ENCODE peak calls at places on chromosome 10, in eight cellular contexts. V is lower lobe of right lung, F is AG04450, Q is caudate nucleus, B is tibial nerve, P is ovary, T is A549, J is DND-41. K is an unnamed sample.

GRCh38 chr10:131778385-131778784 is 122.4 kb upstream of the PPP2R2D start:
- DNase-seq in J (no peak), F (no peak), Q (no peak), P (no peak), B (no peak), V (no peak), T (no peak), K (no peak)

GRCh38 chr10:45580781-45581496 is 91.6 kb downstream of the ZFAND4 start:
- DNase-seq in P (no peak), V (no peak), B (no peak), F (no peak), J (no peak), T (no peak), Q (no peak), K (no peak)

GRCh38 chr10:86851329-86852207 is 95.1 kb downstream of the BMPR1A start:
- DNase-seq in J (no peak), Q (no peak), T (no peak), F (peak), V (no peak), P (no peak), B (peak), K (no peak)

GRCh38 chr10:43377393-43377883 is 6.0 kb downstream of the FXYD4 start:
- DNase-seq in J (no peak), F (no peak), T (no peak), P (no peak), Q (no peak), B (no peak), V (peak), K (no peak)

GRCh38 chr10:53022663-53023088 is 250.1 kb upstream of the MBL2 start:
- DNase-seq in J (no peak), Q (no peak), P (no peak), F (no peak), V (no peak), T (no peak), B (no peak), K (no peak)

GRCh38 chr10:97640868-97641811 is 669 bp downstream of the PI4K2A start:
- DNase-seq in V (peak), Q (peak), J (peak), P (peak), B (no peak), T (no peak), F (peak), K (peak)

GRCh38 chr10:1454428-1454827 is 282.9 kb downstream of the ADARB2 start:
- DNase-seq in J (peak), T (no peak), Q (no peak), P (no peak), V (no peak), F (no peak), B (no peak), K (no peak)

GRCh38 chr10:59864141-59864962 is 42.0 kb downstream of the CCDC6 start:
- DNase-seq in P (no peak), Q (no peak), F (no peak), T (no peak), B (no peak), V (no peak), J (peak), K (no peak)

GRCh38 chr10:9605231-9605630 is 1412.4 kb upstream of the CELF2 start:
- DNase-seq in B (no peak), V (no peak), J (no peak), Q (no peak), T (no peak), P (no peak), F (no peak), K (no peak)

GRCh38 chr10:88592425-88592824 is 5.9 kb downstream of the LIPJ start:
- DNase-seq in T (no peak), B (no peak), P (no peak), J (no peak), Q (no peak), F (no peak), V (no peak), K (no peak)

DNA sequence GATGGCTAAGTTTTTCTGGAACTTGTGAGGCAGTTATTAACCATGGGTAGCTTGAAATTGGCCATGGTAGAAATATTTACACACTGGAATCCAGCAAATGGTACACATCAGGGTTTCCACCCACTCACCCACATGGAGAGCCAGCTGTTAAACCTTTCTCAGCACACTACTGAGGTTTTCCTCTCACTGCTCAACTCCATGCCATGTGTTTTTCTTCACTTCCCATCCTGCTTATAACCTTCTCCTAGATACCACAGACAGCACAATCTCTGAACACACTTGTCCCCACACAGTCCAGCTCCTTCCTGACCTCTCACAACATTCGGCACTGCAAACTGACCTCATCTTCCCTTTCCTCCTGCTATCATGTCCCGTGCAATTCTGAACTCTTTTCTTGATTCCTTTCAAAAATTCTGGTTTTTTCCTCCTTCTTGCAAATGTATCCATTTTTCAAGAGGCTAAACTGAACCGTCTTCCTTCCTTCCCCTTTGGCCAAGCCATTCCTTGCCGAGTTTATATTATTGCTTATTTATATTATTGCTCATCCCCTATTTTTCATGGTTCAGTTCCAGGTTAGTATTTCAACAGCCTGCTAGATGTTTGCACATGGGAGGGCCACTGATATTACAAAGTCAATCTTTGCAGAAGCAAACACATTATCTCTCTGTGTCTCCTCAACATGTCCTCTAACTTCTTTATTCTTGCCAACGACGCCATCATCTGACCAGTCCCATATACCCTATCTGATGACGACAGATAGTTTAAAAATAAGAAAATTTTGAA is 606.4 kb downstream of the SORCS1 start:
- DNase-seq in J (no peak), P (no peak), T (no peak), F (no peak), V (no peak), B (no peak), Q (no peak), K (no peak)
- H3K27ac ChIP-seq in J (no peak), P (no peak), T (no peak), F (peak), V (no peak), B (no peak), Q (no peak), K (no peak)

GRCh38 chr10:75782463-75783248 is 351.2 kb downstream of the LRMDA start:
- DNase-seq in T (no peak), F (no peak), P (no peak), B (no peak), V (no peak), J (no peak), Q (no peak), K (no peak)
- H3K27ac ChIP-seq in T (no peak), F (no peak), P (no peak), B (no peak), V (no peak), J (no peak), Q (no peak), K (no peak)

GRCh38 chr10:127921751-127922140 is 14.8 kb downstream of the PTPRE start:
- DNase-seq in V (no peak), Q (no peak), B (no peak), T (no peak), P (no peak), J (no peak), F (no peak), K (no peak)
- H3K27ac ChIP-seq in V (peak), Q (peak), B (peak), T (peak), P (no peak), J (no peak), F (no peak), K (peak)

GRCh38 chr10:7107287-7107686 is 303.5 kb downstream of the SFMBT2 start:
- DNase-seq in F (no peak), B (no peak), V (no peak), T (no peak), P (no peak), J (no peak), Q (no peak), K (no peak)
- H3K27ac ChIP-seq in F (peak), B (no peak), V (no peak), T (no peak), P (no peak), J (no peak), Q (no peak), K (no peak)

GRCh38 chr10:35495521-35496238 is 109.5 kb upstream of the GJD4 start:
- DNase-seq in B (no peak), Q (no peak), T (no peak), P (no peak), V (no peak), F (no peak), J (no peak), K (no peak)
- H3K27ac ChIP-seq in B (no peak), Q (peak), T (no peak), P (no peak), V (peak), F (no peak), J (no peak), K (no peak)

GRCh38 chr10:18325889-18326531 is 185.8 kb downstream of the CACNB2 start:
- DNase-seq in J (no peak), P (no peak), V (no peak), B (no peak), Q (no peak), F (no peak), T (no peak), K (no peak)
- H3K27ac ChIP-seq in J (no peak), P (no peak), V (no peak), B (no peak), Q (no peak), F (no peak), T (no peak), K (no peak)

DNA sequence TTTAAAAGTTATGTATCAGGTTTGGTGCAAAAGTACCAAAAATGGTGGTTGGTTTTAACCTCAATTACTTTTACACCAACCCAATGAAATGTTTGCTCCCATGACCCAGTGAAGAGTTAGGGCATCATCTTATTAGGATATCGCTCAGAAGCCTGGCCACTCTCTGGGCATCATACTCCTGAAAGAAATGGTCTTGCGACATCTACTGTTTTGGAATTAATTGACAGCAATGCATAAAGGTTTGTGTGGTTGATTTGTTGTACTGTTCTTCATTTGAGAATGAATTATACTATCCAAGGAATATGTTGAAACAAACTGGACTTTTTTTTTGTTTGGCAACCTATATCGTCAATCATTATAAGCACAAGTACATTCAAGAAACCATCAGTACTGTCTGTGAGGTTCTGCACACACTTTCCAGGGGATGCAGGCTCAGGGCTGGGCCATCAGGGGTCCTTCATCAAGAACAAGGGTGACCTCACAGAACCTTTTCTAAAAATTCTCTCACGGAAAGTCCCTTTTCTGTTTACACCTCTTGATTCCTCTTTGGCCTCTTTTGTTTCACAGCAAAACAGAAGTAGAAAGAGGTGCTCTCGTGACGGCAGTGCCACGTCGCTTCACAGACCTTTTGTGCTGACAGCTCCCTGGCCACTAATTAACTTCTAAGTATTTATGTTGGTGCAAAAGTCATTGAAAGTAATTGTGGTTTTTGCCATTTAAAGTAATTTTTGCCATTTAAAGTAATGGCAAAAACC is 117.2 kb upstream of the KLF6 start:
- DNase-seq in V (no peak), P (no peak), J (no peak), Q (no peak), B (no peak), T (no peak), F (no peak), K (no peak)
- H3K27ac ChIP-seq in V (no peak), P (no peak), J (no peak), Q (no peak), B (peak), T (peak), F (no peak), K (no peak)

K was measured in HL-60.